ENCODE peak calls at places on chromosomes 13 and 19, in seven cellular contexts. One of them, this sample, is unnamed.

GRCh38 chr13:111183959-111184684 is 69.0 kb downstream of the ARHGEF7 start:
- DNase-seq in H1: no peak
- DNase-seq in neuronal stem cell: no peak
- DNase-seq in IMR-90: no peak
- DNase-seq in H9: no peak
- DNase-seq in mesendoderm: no peak
- DNase-seq in trophoblast cell: no peak
- DNase-seq in this sample: no peak

GRCh38 chr13:34019870-34020269 is 201.9 kb downstream of the RFC3 start:
- DNase-seq in mesendoderm: peak; percentile 36
- DNase-seq in H1: no peak
- DNase-seq in trophoblast cell: peak; percentile 55
- DNase-seq in H9: no peak
- DNase-seq in IMR-90: no peak
- DNase-seq in neuronal stem cell: no peak
- DNase-seq in this sample: no peak

GRCh38 chr13:85608255-85608829 is 190.9 kb downstream of the SLITRK6 start:
- DNase-seq in trophoblast cell: no peak
- DNase-seq in IMR-90: no peak
- DNase-seq in neuronal stem cell: no peak
- DNase-seq in H9: peak; percentile 64
- DNase-seq in mesendoderm: no peak
- DNase-seq in H1: peak; percentile 47
- DNase-seq in this sample: no peak

GRCh38 chr19:18282021-18282787 is 782 bp upstream of the JUND start:
- DNase-seq in H1: no peak
- DNase-seq in trophoblast cell: no peak
- DNase-seq in neuronal stem cell: no peak
- DNase-seq in IMR-90: no peak
- DNase-seq in H9: no peak
- DNase-seq in mesendoderm: peak; percentile 96
- DNase-seq in this sample: no peak

GRCh38 chr19:48965033-48965805 is at the start of gene FTL:
- DNase-seq in IMR-90: peak; percentile 94
- DNase-seq in neuronal stem cell: peak; percentile 84
- DNase-seq in mesendoderm: peak; percentile 97
- DNase-seq in trophoblast cell: peak; percentile 93
- DNase-seq in H9: peak; percentile 97
- DNase-seq in H1: peak; percentile 93
- DNase-seq in this sample: peak; percentile 97

GRCh38 chr13:29926077-29926476 is 75.7 kb upstream of the UBL3 start:
- DNase-seq in IMR-90: no peak
- DNase-seq in H9: no peak
- DNase-seq in neuronal stem cell: no peak
- DNase-seq in mesendoderm: no peak
- DNase-seq in H1: no peak
- DNase-seq in trophoblast cell: no peak
- DNase-seq in this sample: no peak

GRCh38 chr13:23510979-23511735 is 59.1 kb upstream of the TNFRSF19 start:
- DNase-seq in trophoblast cell: peak; percentile 20
- DNase-seq in IMR-90: peak; percentile 75
- DNase-seq in H9: no peak
- DNase-seq in neuronal stem cell: no peak
- DNase-seq in H1: no peak
- DNase-seq in mesendoderm: peak; percentile 76
- DNase-seq in this sample: peak; percentile 24

GRCh38 chr13:108609353-108609752 is 20.1 kb upstream of the MYO16 start:
- DNase-seq in neuronal stem cell: no peak
- DNase-seq in mesendoderm: peak; percentile 66
- DNase-seq in trophoblast cell: peak; percentile 46
- DNase-seq in H9: no peak
- DNase-seq in IMR-90: peak; percentile 49
- DNase-seq in H1: no peak
- DNase-seq in this sample: peak; percentile 45

GRCh38 chr19:1213391-1214286 is 8.1 kb downstream of the STK11 start:
- DNase-seq in IMR-90: peak; percentile 58
- DNase-seq in H1: no peak
- DNase-seq in trophoblast cell: peak; percentile 39
- DNase-seq in neuronal stem cell: no peak
- DNase-seq in mesendoderm: no peak
- DNase-seq in H9: no peak
- DNase-seq in this sample: peak; percentile 90

GRCh38 chr19:46840157-46840942 is 10.3 kb downstream of the AP2S1 start:
- DNase-seq in trophoblast cell: peak; percentile 74
- DNase-seq in neuronal stem cell: peak; percentile 71
- DNase-seq in H1: no peak
- DNase-seq in H9: peak; percentile 78
- DNase-seq in mesendoderm: peak; percentile 91
- DNase-seq in IMR-90: peak; percentile 70
- DNase-seq in this sample: peak; percentile 78

GRCh38 chr13:76934671-76935070 is 13.6 kb upstream of the ACOD1 start:
- DNase-seq in H1: no peak
- DNase-seq in H9: no peak
- DNase-seq in IMR-90: no peak
- DNase-seq in mesendoderm: peak; percentile 10
- DNase-seq in neuronal stem cell: no peak
- DNase-seq in trophoblast cell: no peak
- DNase-seq in this sample: no peak

GRCh38 chr19:3031607-3031867 is 2.5 kb upstream of the TLE2 start:
- DNase-seq in IMR-90: no peak
- DNase-seq in neuronal stem cell: no peak
- DNase-seq in H1: no peak
- DNase-seq in mesendoderm: no peak
- DNase-seq in H9: no peak
- DNase-seq in trophoblast cell: peak; percentile 29
- DNase-seq in this sample: no peak

GRCh38 chr19:37905936-37906867 is at the start of gene WDR87:
- DNase-seq in IMR-90: no peak
- DNase-seq in neuronal stem cell: peak; percentile 90
- DNase-seq in mesendoderm: peak; percentile 96
- DNase-seq in H1: peak; percentile 87
- DNase-seq in trophoblast cell: peak; percentile 82
- DNase-seq in H9: peak; percentile 95
- DNase-seq in this sample: no peak

GRCh38 chr13:45838171-45838745 is 13.3 kb downstream of the SIAH3 start:
- DNase-seq in H1: no peak
- DNase-seq in neuronal stem cell: no peak
- DNase-seq in H9: no peak
- DNase-seq in mesendoderm: no peak
- DNase-seq in IMR-90: no peak
- DNase-seq in trophoblast cell: no peak
- DNase-seq in this sample: no peak

GRCh38 chr13:52850396-52851152 is 2.1 kb upstream of the PCDH8 start:
- DNase-seq in H9: peak; percentile 93
- DNase-seq in neuronal stem cell: peak; percentile 87
- DNase-seq in mesendoderm: peak; percentile 95
- DNase-seq in IMR-90: peak; percentile 7
- DNase-seq in H1: peak; percentile 72
- DNase-seq in trophoblast cell: peak; percentile 60
- DNase-seq in this sample: peak; percentile 51

GRCh38 chr19:18469245-18470107 is 31.5 kb upstream of the ISYNA1 start:
- DNase-seq in H9: peak; percentile 85
- DNase-seq in H1: peak; percentile 53
- DNase-seq in trophoblast cell: peak; percentile 76
- DNase-seq in IMR-90: peak; percentile 66
- DNase-seq in neuronal stem cell: no peak
- DNase-seq in mesendoderm: peak; percentile 82
- DNase-seq in this sample: peak; percentile 69

GRCh38 chr13:28220166-28220565 is 81.8 kb downstream of the PAN3 start:
- DNase-seq in IMR-90: peak; percentile 46
- DNase-seq in mesendoderm: no peak
- DNase-seq in H9: no peak
- DNase-seq in trophoblast cell: no peak
- DNase-seq in neuronal stem cell: no peak
- DNase-seq in H1: no peak
- DNase-seq in this sample: peak; percentile 39

GRCh38 chr13:98454389-98454881 is 122.5 kb downstream of the STK24 start:
- DNase-seq in IMR-90: peak; percentile 94
- DNase-seq in trophoblast cell: no peak
- DNase-seq in neuronal stem cell: no peak
- DNase-seq in mesendoderm: no peak
- DNase-seq in H9: no peak
- DNase-seq in H1: no peak
- DNase-seq in this sample: peak; percentile 75

GRCh38 chr19:33248954-33249613 is 23.4 kb upstream of the SLC7A10 start:
- DNase-seq in neuronal stem cell: no peak
- DNase-seq in trophoblast cell: peak; percentile 99
- DNase-seq in H9: no peak
- DNase-seq in IMR-90: no peak
- DNase-seq in mesendoderm: peak; percentile 21
- DNase-seq in H1: no peak
- DNase-seq in this sample: no peak

GRCh38 chr19:3692141-3693029 is 7.9 kb downstream of the PIP5K1C start:
- DNase-seq in mesendoderm: peak; percentile 44
- DNase-seq in IMR-90: no peak
- DNase-seq in H1: no peak
- DNase-seq in neuronal stem cell: no peak
- DNase-seq in H9: no peak
- DNase-seq in trophoblast cell: peak; percentile 40
- DNase-seq in this sample: no peak

GRCh38 chr13:20126460-20127262 is 34.2 kb downstream of the GJA3 start:
- DNase-seq in IMR-90: no peak
- DNase-seq in mesendoderm: no peak
- DNase-seq in neuronal stem cell: no peak
- DNase-seq in H9: peak; percentile 27
- DNase-seq in H1: no peak
- DNase-seq in trophoblast cell: peak; percentile 25
- DNase-seq in this sample: no peak

GRCh38 chr13:43405457-43405856 is 381.3 kb downstream of the ENOX1 start:
- DNase-seq in neuronal stem cell: no peak
- DNase-seq in trophoblast cell: peak; percentile 34
- DNase-seq in IMR-90: peak; percentile 74
- DNase-seq in H9: no peak
- DNase-seq in H1: no peak
- DNase-seq in mesendoderm: no peak
- DNase-seq in this sample: peak; percentile 72

GRCh38 chr13:44489751-44490150 is 86.4 kb downstream of the TSC22D1 start:
- DNase-seq in mesendoderm: no peak
- DNase-seq in H9: no peak
- DNase-seq in neuronal stem cell: no peak
- DNase-seq in H1: no peak
- DNase-seq in trophoblast cell: peak; percentile 93
- DNase-seq in IMR-90: no peak
- DNase-seq in this sample: no peak

GRCh38 chr19:3785938-3786824 is at the start of gene MATK:
- DNase-seq in mesendoderm: no peak
- DNase-seq in trophoblast cell: no peak
- DNase-seq in H1: no peak
- DNase-seq in neuronal stem cell: no peak
- DNase-seq in H9: no peak
- DNase-seq in IMR-90: no peak
- DNase-seq in this sample: no peak

GRCh38 chr19:15213715-15214381 is 13.1 kb upstream of the NOTCH3 start:
- DNase-seq in mesendoderm: no peak
- DNase-seq in trophoblast cell: no peak
- DNase-seq in neuronal stem cell: no peak
- DNase-seq in H9: no peak
- DNase-seq in H1: no peak
- DNase-seq in IMR-90: no peak
- DNase-seq in this sample: no peak

GRCh38 chr19:51018745-51019543 is 565 bp downstream of the KLK10 start:
- DNase-seq in neuronal stem cell: no peak
- DNase-seq in trophoblast cell: no peak
- DNase-seq in IMR-90: no peak
- DNase-seq in H9: peak; percentile 59
- DNase-seq in H1: no peak
- DNase-seq in mesendoderm: peak; percentile 60
- DNase-seq in this sample: no peak

GRCh38 chr19:7482584-7483439 is 6.0 kb downstream of the PEX11G start:
- DNase-seq in H9: peak; percentile 97
- DNase-seq in mesendoderm: peak; percentile 90
- DNase-seq in trophoblast cell: peak; percentile 39
- DNase-seq in H1: peak; percentile 66
- DNase-seq in neuronal stem cell: no peak
- DNase-seq in IMR-90: no peak
- DNase-seq in this sample: peak; percentile 16

GRCh38 chr13:84413016-84413415 is 530.7 kb upstream of the SLITRK1 start:
- DNase-seq in mesendoderm: no peak
- DNase-seq in H1: no peak
- DNase-seq in trophoblast cell: no peak
- DNase-seq in neuronal stem cell: no peak
- DNase-seq in IMR-90: no peak
- DNase-seq in H9: no peak
- DNase-seq in this sample: no peak

GRCh38 chr13:45119469-45119989 is 781 bp upstream of the GTF2F2 start:
- DNase-seq in neuronal stem cell: no peak
- DNase-seq in H1: no peak
- DNase-seq in trophoblast cell: peak; percentile 29
- DNase-seq in H9: no peak
- DNase-seq in mesendoderm: no peak
- DNase-seq in IMR-90: peak; percentile 77
- DNase-seq in this sample: peak; percentile 51

GRCh38 chr13:114258589-114258988 is 22.8 kb upstream of the UPF3A start:
- DNase-seq in neuronal stem cell: no peak
- DNase-seq in trophoblast cell: no peak
- DNase-seq in H9: no peak
- DNase-seq in mesendoderm: no peak
- DNase-seq in IMR-90: no peak
- DNase-seq in H1: no peak
- DNase-seq in this sample: no peak

GRCh38 chr13:49455016-49455398 is 10.9 kb downstream of the SETDB2 start:
- DNase-seq in mesendoderm: no peak
- DNase-seq in trophoblast cell: no peak
- DNase-seq in neuronal stem cell: no peak
- DNase-seq in IMR-90: no peak
- DNase-seq in H1: no peak
- DNase-seq in H9: no peak
- DNase-seq in this sample: no peak
- H3K27ac ChIP-seq in mesendoderm: no peak overlapping the region
- H3K27ac ChIP-seq in trophoblast cell: no peak overlapping the region
- H3K27ac ChIP-seq in neuronal stem cell: no peak overlapping the region
- H3K27ac ChIP-seq in IMR-90: peak overlapping the region; percentile 93
- H3K27ac ChIP-seq in H1: no peak overlapping the region
- H3K27ac ChIP-seq in H9: no peak overlapping the region
- H3K27ac ChIP-seq in this sample: no peak overlapping the region

GRCh38 chr19:35209646-35210045 is 18.9 kb downstream of the FAM187B start:
- DNase-seq in H9: no peak
- DNase-seq in neuronal stem cell: no peak
- DNase-seq in IMR-90: no peak
- DNase-seq in mesendoderm: no peak
- DNase-seq in H1: no peak
- DNase-seq in trophoblast cell: no peak
- DNase-seq in this sample: no peak
- H2BK120ac ChIP-seq in H9: peak overlapping the region; percentile 57
- H2BK120ac ChIP-seq in neuronal stem cell: no peak overlapping the region
- H2BK120ac ChIP-seq in IMR-90: no peak overlapping the region
- H2BK120ac ChIP-seq in mesendoderm: no peak overlapping the region
- H2BK120ac ChIP-seq in H1: no peak overlapping the region
- H2BK120ac ChIP-seq in trophoblast cell: no peak overlapping the region
- H2BK120ac ChIP-seq in this sample: no peak overlapping the region

GRCh38 chr13:31053098-31053497 is 108.6 kb downstream of the HSPH1 start:
- DNase-seq in H9: no peak
- DNase-seq in trophoblast cell: no peak
- DNase-seq in H1: no peak
- DNase-seq in mesendoderm: no peak
- DNase-seq in neuronal stem cell: no peak
- DNase-seq in IMR-90: peak; percentile 37
- DNase-seq in this sample: peak; percentile 42
- H3K27ac ChIP-seq in H9: no peak overlapping the region
- H3K27ac ChIP-seq in trophoblast cell: no peak overlapping the region
- H3K27ac ChIP-seq in H1: no peak overlapping the region
- H3K27ac ChIP-seq in mesendoderm: no peak overlapping the region
- H3K27ac ChIP-seq in neuronal stem cell: no peak overlapping the region
- H3K27ac ChIP-seq in IMR-90: no peak overlapping the region
- H3K27ac ChIP-seq in this sample: no peak overlapping the region

GRCh38 chr13:60099631-60100420 is 63.9 kb downstream of the DIAPH3 start:
- DNase-seq in trophoblast cell: no peak
- DNase-seq in neuronal stem cell: no peak
- DNase-seq in IMR-90: no peak
- DNase-seq in H1: no peak
- DNase-seq in mesendoderm: no peak
- DNase-seq in H9: no peak
- DNase-seq in this sample: no peak
- H2BK120ac ChIP-seq in trophoblast cell: no peak overlapping the region
- H2BK120ac ChIP-seq in neuronal stem cell: no peak overlapping the region
- H2BK120ac ChIP-seq in IMR-90: no peak overlapping the region
- H2BK120ac ChIP-seq in H1: no peak overlapping the region
- H2BK120ac ChIP-seq in mesendoderm: no peak overlapping the region
- H2BK120ac ChIP-seq in H9: no peak overlapping the region
- H2BK120ac ChIP-seq in this sample: no peak overlapping the region